ENCODE peak calls at places on chromosomes 6 and 20, in ten cellular contexts. One of them, this sample, is unnamed.

GRCh38 chr20:33732166-33732970 is 572 bp downstream of the ZNF341 start:
- DNase-seq in tibial nerve: peak; percentile 70
- DNase-seq in glomerular endothelial cell: no peak
- DNase-seq in T-helper 9 cell: no peak
- DNase-seq in COR-L47: peak; percentile 97
- DNase-seq in effector memory CD8-positive, alpha-beta T cell: peak; percentile 83
- DNase-seq in ELF-1: peak; percentile 71
- DNase-seq in T-helper 2 cell: peak; percentile 77
- DNase-seq in stomach: peak; percentile 90
- DNase-seq in lower lobe of right lung: peak; percentile 93
- DNase-seq in this sample: no peak

GRCh38 chr6:29797966-29798365 is 29.7 kb upstream of the HLA-G start:
- DNase-seq in tibial nerve: no peak
- DNase-seq in glomerular endothelial cell: no peak
- DNase-seq in T-helper 9 cell: no peak
- DNase-seq in COR-L47: no peak
- DNase-seq in effector memory CD8-positive, alpha-beta T cell: no peak
- DNase-seq in ELF-1: no peak
- DNase-seq in T-helper 2 cell: no peak
- DNase-seq in stomach: no peak
- DNase-seq in lower lobe of right lung: no peak
- DNase-seq in this sample: no peak

GRCh38 chr6:34465551-34466241 is at the start of gene PACSIN1:
- DNase-seq in tibial nerve: no peak
- DNase-seq in glomerular endothelial cell: no peak
- DNase-seq in T-helper 9 cell: no peak
- DNase-seq in COR-L47: peak; percentile 37
- DNase-seq in effector memory CD8-positive, alpha-beta T cell: no peak
- DNase-seq in ELF-1: peak; percentile 76
- DNase-seq in T-helper 2 cell: no peak
- DNase-seq in stomach: peak; percentile 50
- DNase-seq in lower lobe of right lung: no peak
- DNase-seq in this sample: no peak

GRCh38 chr6:40947876-40948514 is 91.0 kb downstream of the UNC5CL start:
- DNase-seq in tibial nerve: no peak
- DNase-seq in glomerular endothelial cell: no peak
- DNase-seq in T-helper 9 cell: no peak
- DNase-seq in COR-L47: no peak
- DNase-seq in effector memory CD8-positive, alpha-beta T cell: no peak
- DNase-seq in ELF-1: peak; percentile 63
- DNase-seq in T-helper 2 cell: no peak
- DNase-seq in stomach: no peak
- DNase-seq in lower lobe of right lung: no peak
- DNase-seq in this sample: peak; percentile 6

GRCh38 chr6:145756170-145756662 is 20.9 kb upstream of the EPM2A start:
- DNase-seq in tibial nerve: no peak
- DNase-seq in glomerular endothelial cell: no peak
- DNase-seq in T-helper 9 cell: no peak
- DNase-seq in COR-L47: no peak
- DNase-seq in effector memory CD8-positive, alpha-beta T cell: no peak
- DNase-seq in ELF-1: no peak
- DNase-seq in T-helper 2 cell: no peak
- DNase-seq in stomach: no peak
- DNase-seq in lower lobe of right lung: no peak
- DNase-seq in this sample: no peak

GRCh38 chr6:143283887-143284640 is 166.4 kb downstream of the ADAT2 start:
- DNase-seq in tibial nerve: no peak
- DNase-seq in glomerular endothelial cell: no peak
- DNase-seq in T-helper 9 cell: no peak
- DNase-seq in COR-L47: no peak
- DNase-seq in effector memory CD8-positive, alpha-beta T cell: no peak
- DNase-seq in ELF-1: no peak
- DNase-seq in T-helper 2 cell: no peak
- DNase-seq in stomach: no peak
- DNase-seq in lower lobe of right lung: no peak
- DNase-seq in this sample: no peak

GRCh38 chr6:3449750-3450305 is 7.0 kb downstream of the SLC22A23 start:
- DNase-seq in tibial nerve: no peak
- DNase-seq in glomerular endothelial cell: no peak
- DNase-seq in T-helper 9 cell: no peak
- DNase-seq in COR-L47: no peak
- DNase-seq in effector memory CD8-positive, alpha-beta T cell: no peak
- DNase-seq in ELF-1: no peak
- DNase-seq in T-helper 2 cell: no peak
- DNase-seq in stomach: no peak
- DNase-seq in lower lobe of right lung: no peak
- DNase-seq in this sample: peak; percentile 28

GRCh38 chr20:53716385-53716784 is 122.7 kb upstream of the ZNF217 start:
- DNase-seq in tibial nerve: no peak
- DNase-seq in glomerular endothelial cell: no peak
- DNase-seq in T-helper 9 cell: no peak
- DNase-seq in COR-L47: no peak
- DNase-seq in effector memory CD8-positive, alpha-beta T cell: no peak
- DNase-seq in ELF-1: no peak
- DNase-seq in T-helper 2 cell: no peak
- DNase-seq in stomach: no peak
- DNase-seq in lower lobe of right lung: no peak
- DNase-seq in this sample: no peak

GRCh38 chr6:66926060-66926459 is 1219.0 kb upstream of the EYS start:
- DNase-seq in tibial nerve: no peak
- DNase-seq in glomerular endothelial cell: no peak
- DNase-seq in T-helper 9 cell: no peak
- DNase-seq in COR-L47: no peak
- DNase-seq in effector memory CD8-positive, alpha-beta T cell: no peak
- DNase-seq in ELF-1: no peak
- DNase-seq in T-helper 2 cell: no peak
- DNase-seq in stomach: no peak
- DNase-seq in lower lobe of right lung: no peak
- DNase-seq in this sample: no peak

GRCh38 chr20:50020283-50020682 is 37.5 kb downstream of the SNAI1 start:
- DNase-seq in tibial nerve: no peak
- DNase-seq in glomerular endothelial cell: peak; percentile 42
- DNase-seq in T-helper 9 cell: no peak
- DNase-seq in COR-L47: no peak
- DNase-seq in effector memory CD8-positive, alpha-beta T cell: no peak
- DNase-seq in ELF-1: no peak
- DNase-seq in T-helper 2 cell: no peak
- DNase-seq in stomach: no peak
- DNase-seq in lower lobe of right lung: no peak
- DNase-seq in this sample: peak; percentile 41

GRCh38 chr6:133697666-133698065 is 191.2 kb upstream of the TCF21 start:
- DNase-seq in tibial nerve: no peak
- DNase-seq in glomerular endothelial cell: no peak
- DNase-seq in T-helper 9 cell: no peak
- DNase-seq in COR-L47: no peak
- DNase-seq in effector memory CD8-positive, alpha-beta T cell: no peak
- DNase-seq in ELF-1: no peak
- DNase-seq in T-helper 2 cell: no peak
- DNase-seq in stomach: no peak
- DNase-seq in lower lobe of right lung: no peak
- DNase-seq in this sample: no peak

GRCh38 chr6:37809144-37809543 is 10.4 kb upstream of the ZFAND3 start:
- DNase-seq in tibial nerve: peak; percentile 26
- DNase-seq in glomerular endothelial cell: no peak
- DNase-seq in T-helper 9 cell: no peak
- DNase-seq in COR-L47: no peak
- DNase-seq in effector memory CD8-positive, alpha-beta T cell: no peak
- DNase-seq in ELF-1: no peak
- DNase-seq in T-helper 2 cell: no peak
- DNase-seq in stomach: no peak
- DNase-seq in lower lobe of right lung: no peak
- DNase-seq in this sample: no peak

This sample was measured in GM12865.